ENCODE peak calls at places on chromosomes 7 and 10, in nine cellular contexts. M, Y, I, W, F, Z, S, V and P are unnamed samples.
A peak's percentile ranks its signal among the peaks of the same experiment; 100 is the strongest.

GRCh38 chr10:28991738-28992270 is 297.1 kb upstream of the LYZL1 start:
- DNase-seq in Z (peak; percentile 50), F (peak; percentile 62), I (peak; percentile 83), V (peak; percentile 69), M (peak; percentile 7), W (peak; percentile 84), Y (peak; percentile 51), S (peak; percentile 68), P (no peak)

GRCh38 chr7:119010635-119011034 is 786.1 kb downstream of the ANKRD7 start:
- DNase-seq in S (no peak), Z (no peak), V (no peak), I (no peak), W (no peak), M (no peak), Y (no peak), F (no peak), P (no peak)

GRCh38 chr7:117458977-117459583 is 20.7 kb upstream of the CFTR start:
- DNase-seq in I (peak; percentile 20), M (peak; percentile 47), Y (peak; percentile 26), W (peak; percentile 71), Z (peak; percentile 18), F (peak; percentile 38), S (peak; percentile 21), V (peak; percentile 52), P (no peak)

GRCh38 chr7:147415991-147416390 is 1174.6 kb upstream of the C7orf33 start:
- DNase-seq in W (no peak), F (no peak), V (no peak), M (no peak), S (no peak), Y (no peak), Z (no peak), I (no peak), P (no peak)

GRCh38 chr7:128877756-128878120 is 15.1 kb downstream of the ATP6V1F start:
- DNase-seq in F (no peak), Z (no peak), S (no peak), V (no peak), M (no peak), Y (no peak), W (no peak), I (no peak), P (no peak)

GRCh38 chr10:58414270-58415041 is 29.2 kb downstream of the TFAM start:
- DNase-seq in M (peak; percentile 86), V (peak; percentile 52), S (no peak), Y (no peak), W (peak; percentile 54), Z (peak; percentile 68), F (no peak), I (peak; percentile 73), P (no peak)

GRCh38 chr7:6654113-6654841 is 17.2 kb downstream of the ZNF316 start:
- DNase-seq in S (no peak), M (no peak), Y (no peak), Z (no peak), W (no peak), V (no peak), F (no peak), I (no peak), P (no peak)

GRCh38 chr7:53418834-53419482 is 383.5 kb downstream of the POM121L12 start:
- DNase-seq in V (no peak), W (no peak), M (no peak), Y (no peak), F (no peak), I (no peak), Z (no peak), S (no peak), P (no peak)

GRCh38 chr7:39644170-39644569 is 20.8 kb downstream of the RALA start:
- DNase-seq in V (no peak), S (no peak), M (peak; percentile 76), W (no peak), I (peak; percentile 80), F (no peak), Z (no peak), Y (no peak), P (peak; percentile 46)

GRCh38 chr10:32050145-32050544 is 6.1 kb downstream of the KIF5B start:
- DNase-seq in V (peak; percentile 15), S (no peak), M (no peak), F (no peak), Y (no peak), I (peak; percentile 20), Z (no peak), W (peak; percentile 50), P (no peak)

GRCh38 chr10:112767156-112767555 is 182.9 kb upstream of the TCF7L2 start:
- DNase-seq in Y (no peak), I (peak; percentile 36), V (no peak), W (peak; percentile 17), S (no peak), M (no peak), F (no peak), Z (no peak), P (no peak)

GRCh38 chr10:5560142-5560843 is 35.5 kb downstream of the CALML3 start:
- DNase-seq in W (no peak), F (peak; percentile 29), S (no peak), V (no peak), I (peak; percentile 16), Z (no peak), Y (peak; percentile 24), M (no peak), P (no peak)

GRCh38 chr7:29970158-29970557 is 19.4 kb downstream of the SCRN1 start:
- DNase-seq in V (no peak), Y (no peak), F (no peak), I (no peak), Z (no peak), W (no peak), M (no peak), S (no peak), P (no peak)

GRCh38 chr7:51303142-51303525 is 13.5 kb downstream of the COBL start:
- DNase-seq in I (no peak), F (no peak), W (no peak), Z (no peak), M (no peak), V (no peak), Y (no peak), S (no peak), P (no peak)

GRCh38 chr7:43584200-43584586 is 1.3 kb downstream of the STK17A start:
- DNase-seq in M (peak; percentile 88), W (no peak), Y (peak; percentile 49), S (no peak), V (peak; percentile 38), Z (peak; percentile 79), I (peak; percentile 78), F (no peak), P (no peak)

GRCh38 chr10:60661627-60662026 is 116.7 kb upstream of the CDK1 start:
- DNase-seq in W (peak; percentile 37), Z (no peak), S (peak; percentile 58), V (no peak), I (peak; percentile 83), M (peak; percentile 70), Y (no peak), F (no peak), P (no peak)

GRCh38 chr10:71708301-71708703 is 11.3 kb downstream of the C10orf105 start:
- DNase-seq in Y (peak; percentile 54), Z (peak; percentile 21), W (peak; percentile 82), M (peak; percentile 57), V (peak; percentile 75), F (peak; percentile 82), S (no peak), I (peak; percentile 19), P (no peak)

GRCh38 chr10:80292607-80293239 is 3.3 kb upstream of the MAT1A start:
- DNase-seq in S (no peak), Y (no peak), W (no peak), M (no peak), F (no peak), Z (peak; percentile 65), V (peak; percentile 2), I (no peak), P (no peak)

GRCh38 chr7:129553861-129554530 is 51.7 kb downstream of the SMKR1 start:
- DNase-seq in Y (peak; percentile 16), I (peak; percentile 59), M (peak; percentile 85), F (no peak), W (no peak), Z (no peak), S (no peak), V (no peak), P (no peak)

GRCh38 chr10:100618091-100618615 is 82.4 kb downstream of the HIF1AN start:
- DNase-seq in I (no peak), V (no peak), Y (no peak), F (no peak), S (no peak), Z (no peak), M (no peak), W (no peak), P (no peak)

GRCh38 chr7:100192951-100193350 is 15.2 kb downstream of the STAG3 start:
- DNase-seq in I (no peak), M (no peak), V (no peak), S (no peak), W (no peak), Z (no peak), F (no peak), Y (no peak), P (no peak)

GRCh38 chr7:4070214-4070613 is 611.9 kb upstream of the FOXK1 start:
- DNase-seq in Y (no peak), V (no peak), I (no peak), W (no peak), M (no peak), F (no peak), Z (no peak), S (no peak), P (no peak)

GRCh38 chr10:4981722-4982471 is 18.7 kb downstream of the AKR1C1 start:
- DNase-seq in S (peak; percentile 26), Z (peak; percentile 79), W (peak; percentile 91), I (peak; percentile 51), Y (peak; percentile 62), V (peak; percentile 76), M (peak; percentile 12), F (peak; percentile 62), P (peak; percentile 11)

GRCh38 chr10:119252470-119253151 is 45.2 kb downstream of the GRK5 start:
- DNase-seq in Y (no peak), I (no peak), Z (no peak), F (no peak), W (no peak), S (no peak), M (no peak), V (no peak), P (no peak)
- H3K4me1 ChIP-seq in Y (peaks cover 48% of the 10 kb centered on the region), I (peaks cover 61% of the 10 kb centered on the region), Z (peaks cover 71% of the 10 kb centered on the region), F (peaks cover 19% of the 10 kb centered on the region), W (peaks cover 7% of the 10 kb centered on the region), S (peaks cover 69% of the 10 kb centered on the region), M (peaks cover 60% of the 10 kb centered on the region), V (peaks cover 50% of the 10 kb centered on the region), P (peaks cover 19% of the 10 kb centered on the region)

GRCh38 chr7:101303102-101303701 is 18.4 kb downstream of the IFT22 start:
- DNase-seq in Z (no peak), V (peak; percentile 13), M (peak; percentile 19), W (peak; percentile 66), Y (no peak), F (no peak), I (peak; percentile 6), S (no peak), P (no peak)
- H3K4me2 ChIP-seq in Z (no peak overlapping the region), V (peak overlapping the region; percentile 75), M (no peak overlapping the region), W (peak overlapping the region; percentile 85), Y (no peak overlapping the region), F (no peak overlapping the region), I (no peak overlapping the region), S (no peak overlapping the region), P (no peak overlapping the region)

GRCh38 chr10:43076311-43076875 is 476 bp upstream of the RET start:
- DNase-seq in I (no peak), V (no peak), F (peak; percentile 29), W (peak; percentile 60), S (no peak), M (peak; percentile 20), Y (no peak), Z (no peak), P (no peak)
- TF ChIP-seq EZH2 in I (peak; percentile 52), V (peak; percentile 1), F (no peak), W (no peak), S (no peak), M (peak; percentile 57), Y (peak; percentile 31), Z (no peak), P (peak; percentile 55)

GRCh38 chr7:65554-65953 is 126.8 kb upstream of the FAM20C start:
- DNase-seq in Z (no peak), Y (no peak), S (no peak), M (peak; percentile 76), F (no peak), W (no peak), I (peak; percentile 76), V (no peak), P (no peak)
- H3K4me1 ChIP-seq in Z (no peaks in the 10 kb centered on the region), Y (no peaks in the 10 kb centered on the region), S (no peaks in the 10 kb centered on the region), M (peaks cover 11% of the 10 kb centered on the region), F (no peaks in the 10 kb centered on the region), W (no peaks in the 10 kb centered on the region), I (no peaks in the 10 kb centered on the region), V (no peaks in the 10 kb centered on the region), P (peaks cover 6% of the 10 kb centered on the region)